ENCODE peak calls at places on chromosomes 1 and 21, in six cellular contexts. E is type B pancreatic cell, Z is fibroblast of the aortic adventitia, A is nephron progenitor cell, U is mammary epithelial cell, M is foreskin keratinocyte. O is an unnamed sample.

GRCh38 chr1:247530785-247531184 is 5.5 kb downstream of the OR2C3 start:
- DNase-seq in E (no peak), A (no peak), Z (no peak), M (no peak), U (no peak), O (no peak)

GRCh38 chr1:27509127-27510080 is 19.4 kb upstream of the WASF2 start:
- DNase-seq in A (no peak), U (no peak), Z (no peak), M (no peak), E (no peak), O (no peak)

GRCh38 chr1:94111879-94112278 is 9.1 kb downstream of the ABCA4 start:
- DNase-seq in M (no peak), U (no peak), E (no peak), A (no peak), Z (no peak), O (no peak)

GRCh38 chr1:101520302-101520701 is 283.5 kb downstream of the S1PR1 start:
- DNase-seq in M (peak), Z (peak), A (peak), E (no peak), U (peak), O (peak)

GRCh38 chr1:115771847-115772457 is 3.4 kb upstream of the CASQ2 start:
- DNase-seq in M (peak), A (peak), E (no peak), U (peak), Z (peak), O (peak)

GRCh38 chr1:1630965-1631792 is 794 bp upstream of the MMP23B start:
- DNase-seq in M (no peak), Z (peak), E (no peak), U (no peak), A (peak), O (no peak)

GRCh38 chr1:90831910-90832309 is 114.8 kb upstream of the BARHL2 start:
- DNase-seq in A (peak), M (no peak), U (no peak), Z (no peak), E (no peak), O (no peak)

GRCh38 chr21:33971492-33972013 is 55.9 kb upstream of the ATP5PO start:
- DNase-seq in U (peak), A (no peak), Z (no peak), M (peak), E (no peak), O (peak)

GRCh38 chr1:36561365-36561731 is 78.6 kb upstream of the CSF3R start:
- DNase-seq in U (no peak), E (no peak), A (no peak), Z (no peak), M (no peak), O (no peak)

GRCh38 chr1:151990058-151990855 is 3.4 kb downstream of the S100A10 start:
- DNase-seq in M (peak), U (no peak), A (no peak), Z (no peak), E (no peak), O (peak)

GRCh38 chr1:22662318-22662717 is 9.3 kb downstream of the C1QB start:
- DNase-seq in Z (no peak), E (no peak), A (no peak), U (peak), M (no peak), O (peak)

GRCh38 chr1:22660716-22661241 is 7.7 kb downstream of the C1QB start:
- DNase-seq in A (no peak), Z (no peak), E (no peak), U (no peak), M (no peak), O (no peak)

GRCh38 chr1:22654692-22655091 is 1.7 kb downstream of the C1QB start:
- DNase-seq in E (no peak), A (no peak), U (no peak), M (no peak), Z (no peak), O (no peak)

GRCh38 chr1:22661880-22662279 is 8.8 kb downstream of the C1QB start:
- DNase-seq in Z (no peak), A (no peak), U (no peak), M (no peak), E (no peak), O (no peak)

DNA sequence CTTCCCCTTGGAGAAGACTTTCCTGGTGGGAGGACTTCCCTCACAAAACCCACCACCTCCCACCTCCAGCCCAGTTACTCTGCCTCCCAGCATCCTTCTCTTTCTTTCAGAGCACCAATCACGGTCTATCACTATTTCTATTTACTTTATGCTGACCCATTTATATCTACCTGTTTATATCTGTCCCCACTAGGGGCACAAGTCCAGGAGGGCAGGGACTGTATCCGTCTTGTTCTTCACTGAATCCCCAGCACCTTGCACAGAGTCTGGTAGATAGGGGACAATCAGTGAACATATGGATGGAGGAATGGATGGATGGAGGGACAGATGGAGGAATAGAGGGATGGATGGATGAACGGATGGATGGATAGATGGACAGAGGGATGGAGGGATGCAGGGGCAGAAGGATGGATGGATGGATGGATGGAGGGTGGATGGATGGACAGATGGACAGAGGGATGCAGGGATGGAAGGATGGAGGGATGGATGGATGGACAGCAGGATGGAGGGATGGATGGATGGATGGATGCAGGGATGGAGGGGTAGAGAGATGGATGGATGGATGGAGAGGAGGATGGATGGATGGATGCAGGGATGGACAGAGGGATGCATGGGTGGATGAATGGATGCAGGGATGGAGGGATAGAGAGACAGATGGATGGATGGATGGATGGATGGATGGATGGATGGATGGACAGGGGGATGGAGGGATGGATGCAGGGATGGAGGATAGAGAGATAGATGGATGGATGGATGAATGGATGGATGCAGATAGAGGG is 5.5 kb downstream of the C1QB start:
- DNase-seq in A (no peak), U (no peak), M (no peak), E (no peak), Z (no peak), O (no peak)
- TF ChIP-seq CTCF in A (no peak), U (peak), M (peak), E (peak), Z (no peak), O (peak)

GRCh38 chr1:40948741-40949528 is 30.6 kb upstream of the CTPS1 start:
- DNase-seq in E (no peak), A (peak), M (peak), Z (peak), U (peak), O (peak)

GRCh38 chr1:40945491-40945973 is 34.0 kb upstream of the CTPS1 start:
- DNase-seq in U (no peak), A (no peak), Z (peak), M (no peak), E (no peak), O (no peak)

GRCh38 chr1:40944841-40945430 is 34.6 kb upstream of the CTPS1 start:
- DNase-seq in Z (peak), A (no peak), U (no peak), M (peak), E (no peak), O (peak)

GRCh38 chr1:40939320-40940059 is 40.0 kb upstream of the CTPS1 start:
- DNase-seq in Z (peak), U (no peak), A (no peak), M (no peak), E (no peak), O (peak)

GRCh38 chr1:40944326-40944725 is 35.2 kb upstream of the CTPS1 start:
- DNase-seq in A (no peak), E (no peak), U (peak), Z (peak), M (peak), O (peak)
- TF ChIP-seq CTCF in A (no peak), E (no peak), U (peak), Z (peak), M (peak), O (no peak)

GRCh38 chr1:8858112-8858668 is 20.3 kb downstream of the ENO1 start:
- DNase-seq in M (no peak), E (no peak), A (no peak), Z (peak), U (peak), O (no peak)
- TF ChIP-seq CTCF in M (no peak), E (no peak), A (no peak), Z (no peak), U (no peak), O (no peak)

GRCh38 chr1:78565393-78565792 is 54.9 kb upstream of the IFI44L start:
- DNase-seq in Z (no peak), E (no peak), A (no peak), M (no peak), U (no peak), O (no peak)

DNA sequence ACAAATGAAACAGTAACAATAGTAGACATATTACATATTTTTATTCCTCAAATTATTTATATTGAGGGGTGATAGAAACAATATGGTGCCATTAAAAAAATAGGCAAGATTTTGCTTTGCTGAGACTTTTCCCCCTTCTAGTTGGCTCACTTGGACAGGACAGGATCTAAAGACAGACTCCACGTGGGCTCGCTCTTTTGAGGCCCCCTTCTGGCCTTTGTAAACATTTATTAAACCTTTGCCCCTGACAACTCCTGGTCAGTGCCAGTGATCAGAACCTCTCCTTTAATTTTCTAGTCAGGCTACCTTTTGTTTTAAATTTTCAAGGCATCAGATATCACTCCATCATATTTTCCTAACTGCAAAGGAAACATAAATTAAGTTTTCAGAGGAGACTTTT is 49.7 kb upstream of the IFI44L start:
- DNase-seq in E (no peak), A (no peak), U (no peak), M (no peak), Z (no peak), O (peak)
- TF ChIP-seq CTCF in E (no peak), A (peak), U (no peak), M (peak), Z (no peak), O (no peak)

GRCh38 chr1:178189814-178190213 is 95.9 kb downstream of the RASAL2 start:
- DNase-seq in U (no peak), A (peak), Z (peak), M (no peak), E (no peak), O (peak)
- TF ChIP-seq CTCF in U (peak), A (peak), Z (peak), M (peak), E (peak), O (peak)

DNA sequence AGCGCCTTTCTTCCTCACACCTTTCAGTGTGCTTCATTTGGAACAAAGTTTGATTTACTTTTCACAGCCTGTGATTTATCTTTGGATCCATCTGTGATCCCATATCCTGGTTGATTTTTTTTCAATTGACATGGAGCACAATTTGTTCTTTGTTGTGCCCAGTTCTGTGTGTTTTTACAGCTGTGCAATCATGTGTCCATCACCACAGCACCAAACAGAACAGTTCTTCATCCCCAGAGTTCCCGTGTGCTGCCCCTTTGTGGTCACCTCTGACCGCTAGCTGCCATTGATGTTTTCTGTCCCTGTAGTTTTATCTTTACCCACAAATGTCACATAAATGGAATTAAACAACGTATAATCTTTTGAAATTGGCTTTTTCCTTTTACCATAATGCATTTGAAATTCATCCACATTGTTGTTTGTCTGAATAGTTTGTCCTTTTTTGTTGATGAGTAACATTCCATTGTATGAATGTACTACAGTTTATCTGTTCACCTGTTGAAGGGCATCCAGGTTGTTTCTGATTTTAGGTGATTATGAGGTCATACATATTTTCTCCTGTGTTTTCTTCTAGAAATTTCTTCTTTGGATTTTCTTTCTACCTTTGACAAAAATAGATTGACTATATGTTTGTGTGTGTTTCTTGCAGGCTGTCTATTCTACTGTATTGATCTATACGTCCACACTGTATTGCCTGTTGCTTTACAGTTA is 17.4 kb downstream of the MIGA1 start:
- DNase-seq in A (no peak), Z (no peak), U (peak), E (no peak), M (no peak), O (no peak)
- TF ChIP-seq CTCF in A (no peak), Z (no peak), U (no peak), E (no peak), M (no peak), O (no peak)

DNA sequence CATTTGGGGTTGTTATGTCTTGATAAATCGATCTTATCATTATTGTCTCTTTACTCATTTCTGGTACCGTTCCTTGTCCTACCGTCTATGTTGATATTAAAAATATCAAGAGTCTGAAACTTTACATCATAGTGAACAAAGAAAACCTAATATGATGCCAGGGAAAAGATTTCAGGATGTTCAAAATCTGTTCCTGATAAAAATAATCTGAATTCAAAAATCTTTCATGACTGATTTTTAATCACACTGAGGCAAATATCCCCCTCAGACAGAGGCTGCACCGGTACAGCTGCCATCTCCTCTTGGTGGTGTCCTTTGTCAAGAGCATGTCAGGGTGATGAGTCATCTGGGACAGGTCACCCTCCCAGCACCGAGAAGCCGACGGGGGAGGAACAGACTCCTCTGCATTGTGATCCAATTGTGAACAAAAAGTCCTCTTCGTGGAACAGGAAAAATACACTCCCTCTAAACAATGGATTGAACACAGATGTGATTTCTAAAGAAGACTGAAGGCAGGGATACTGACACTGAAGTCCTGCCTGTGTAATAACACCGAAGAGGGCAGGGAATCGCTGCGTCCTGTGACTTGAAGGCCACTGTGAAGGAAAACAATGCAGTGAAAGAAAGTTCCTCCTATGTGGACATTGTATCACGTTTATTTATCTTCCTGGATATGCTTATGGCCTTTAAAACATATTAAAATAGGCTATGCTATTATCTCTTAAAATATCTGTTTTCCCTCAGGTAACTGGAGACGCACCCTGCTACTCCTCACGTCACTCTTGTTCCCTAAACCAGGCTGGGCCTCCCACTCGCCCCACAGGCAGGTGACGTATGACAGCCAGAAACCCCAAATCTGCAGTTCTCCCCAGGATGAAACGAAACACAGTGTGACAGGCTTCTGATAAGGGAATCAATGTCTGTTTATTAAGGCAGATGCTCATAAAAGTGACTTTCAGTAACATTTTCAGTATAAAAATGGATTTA is 4.3 kb upstream of the SPATC1L start:
- DNase-seq in M (peak), A (no peak), U (peak), E (no peak), Z (peak), O (peak)
- TF ChIP-seq CTCF in M (no peak), A (no peak), U (no peak), E (no peak), Z (no peak), O (no peak)

O was measured in MCF 10A.